ENCODE peak calls at places on chromosome 19, in four cellular contexts. R is IMR-90, B is Peyer's patch, F is adrenal gland. D is an unnamed sample.

GRCh38 chr19:44592451-44592890 is 20.9 kb upstream of the IGSF23 start:
- DNase-seq in R (no peak), B (no peak), F (peak), D (no peak)

GRCh38 chr19:49749055-49749716 is 13.9 kb downstream of the TSKS start:
- DNase-seq in R (peak), B (no peak), F (no peak), D (no peak)

GRCh38 chr19:8826371-8826770 is 5.7 kb downstream of the ZNF558 start:
- DNase-seq in R (no peak), B (no peak), F (no peak), D (no peak)

GRCh38 chr19:8148410-8149231 is 771 bp downstream of the FBN3 start:
- DNase-seq in R (no peak), B (no peak), F (no peak), D (no peak)

GRCh38 chr19:11408591-11408990 is 10.5 kb downstream of the RGL3 start:
- DNase-seq in R (no peak), B (no peak), F (no peak), D (no peak)

GRCh38 chr19:17794731-17795494 is at the start of gene B3GNT3:
- DNase-seq in R (no peak), B (no peak), F (peak), D (no peak)

GRCh38 chr19:14580623-14581237 is 2.2 kb upstream of the CLEC17A start:
- DNase-seq in R (no peak), B (no peak), F (no peak), D (no peak)

GRCh38 chr19:19866599-19867248 is 1.0 kb downstream of the ZNF253 start:
- DNase-seq in R (no peak), B (peak), F (peak), D (no peak)

GRCh38 chr19:42248270-42249148 is 6.1 kb upstream of the GSK3A start:
- DNase-seq in R (no peak), B (no peak), F (no peak), D (peak)

GRCh38 chr19:42242071-42242511 is 311 bp downstream of the GSK3A start:
- DNase-seq in R (no peak), B (no peak), F (peak), D (no peak)

GRCh38 chr19:45160870-45161714 is at the start of gene NKPD1:
- DNase-seq in R (no peak), B (no peak), F (no peak), D (no peak)

GRCh38 chr19:16520074-16520973 is 21.9 kb downstream of the CHERP start:
- DNase-seq in R (no peak), B (no peak), F (no peak), D (no peak)

GRCh38 chr19:33396701-33397535 is 23.4 kb downstream of the CEBPG start:
- DNase-seq in R (no peak), B (no peak), F (no peak), D (no peak)

GRCh38 chr19:11375143-11375948 is 880 bp downstream of the SWSAP1 start:
- DNase-seq in R (no peak), B (peak), F (peak), D (peak)

GRCh38 chr19:49064768-49065611 is at the start of gene NTF4:
- DNase-seq in R (no peak), B (no peak), F (no peak), D (peak)

GRCh38 chr19:5889288-5889971 is 14.2 kb downstream of the NDUFA11 start:
- DNase-seq in R (peak), B (no peak), F (no peak), D (no peak)

GRCh38 chr19:6059396-6059947 is 50.8 kb downstream of the RFX2 start:
- DNase-seq in R (no peak), B (no peak), F (peak), D (no peak)

DNA sequence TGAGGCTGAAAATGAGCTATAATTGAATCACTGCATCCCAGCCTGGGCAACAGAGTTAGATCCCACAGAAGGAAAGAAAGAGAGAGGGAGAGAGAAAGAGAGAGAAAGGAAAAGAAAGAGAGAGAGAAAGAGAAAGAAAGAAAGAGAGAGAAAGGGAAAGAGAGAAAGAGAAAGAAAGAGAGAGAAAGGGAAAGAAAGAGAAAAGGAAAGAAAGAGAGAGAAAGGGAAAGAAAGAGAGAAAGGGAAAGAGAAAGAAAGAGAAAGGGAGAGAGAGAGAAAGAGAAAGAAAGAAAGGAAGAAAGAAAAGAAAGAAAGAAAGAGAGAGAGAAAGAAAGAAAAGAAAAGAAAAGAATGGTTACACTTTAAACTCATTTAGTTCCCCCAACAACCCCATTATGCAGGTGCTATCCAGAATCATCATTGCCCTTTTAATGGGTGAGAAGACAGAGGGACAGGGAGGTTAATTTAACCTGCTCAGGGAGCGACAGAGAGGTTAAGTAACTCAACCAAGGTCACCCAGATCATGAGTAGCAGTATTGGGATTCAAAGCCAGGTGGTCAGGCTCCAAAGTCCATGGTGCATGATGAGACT is 10.2 kb upstream of the DPP9 start:
- DNase-seq in R (no peak), B (no peak), F (no peak), D (no peak)
- TF ChIP-seq POLR2A in R (no peak), B (no peak), F (no peak), D (no peak)

GRCh38 chr19:1336079-1336684 is 47.5 kb upstream of the NDUFS7 start:
- DNase-seq in R (no peak), B (no peak), F (no peak), D (no peak)
- H3K4me3 ChIP-seq in R (no peak), B (no peak), F (no peak), D (no peak)

DNA sequence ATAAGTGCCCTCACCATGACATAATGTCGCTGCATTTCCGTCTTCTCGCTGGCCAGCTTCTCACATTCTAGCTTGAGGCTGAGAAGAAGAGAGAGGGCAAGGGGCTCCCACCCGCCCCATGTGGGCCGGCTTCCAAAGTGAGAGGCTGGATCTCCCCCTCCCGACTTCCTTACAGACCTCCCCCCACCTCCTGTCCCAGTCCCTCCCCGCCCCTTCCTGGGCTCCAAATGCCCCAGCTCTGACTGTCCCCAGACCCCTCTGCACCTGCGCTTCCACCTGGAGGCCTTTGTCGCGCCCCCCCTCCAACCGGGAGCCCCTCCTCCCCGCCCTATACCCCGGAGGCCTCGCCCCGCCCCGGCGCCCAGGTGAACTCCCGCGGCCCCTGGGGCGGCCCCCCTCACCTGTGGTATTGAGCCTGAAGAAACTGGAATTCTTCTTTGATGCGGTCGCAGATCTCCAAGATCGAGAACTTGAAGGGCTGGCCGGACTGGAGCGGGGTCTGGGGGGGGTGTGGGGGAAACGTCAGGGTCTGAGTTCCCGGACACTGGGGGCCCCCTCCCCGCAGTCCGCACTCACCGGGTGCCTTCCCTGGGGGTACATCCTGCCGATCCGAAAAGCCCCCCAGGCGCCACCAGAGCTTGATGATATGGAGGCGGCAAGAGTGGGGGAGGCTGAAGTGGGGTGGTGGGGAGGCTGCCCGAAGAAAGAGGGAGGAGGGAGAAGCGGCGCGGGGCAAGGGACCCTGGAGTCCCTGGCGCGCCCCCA is 593 bp downstream of the TLE2 start:
- DNase-seq in R (no peak), B (no peak), F (no peak), D (no peak)
- TF ChIP-seq POLR2A in R (no peak), B (no peak), F (no peak), D (no peak)

DNA sequence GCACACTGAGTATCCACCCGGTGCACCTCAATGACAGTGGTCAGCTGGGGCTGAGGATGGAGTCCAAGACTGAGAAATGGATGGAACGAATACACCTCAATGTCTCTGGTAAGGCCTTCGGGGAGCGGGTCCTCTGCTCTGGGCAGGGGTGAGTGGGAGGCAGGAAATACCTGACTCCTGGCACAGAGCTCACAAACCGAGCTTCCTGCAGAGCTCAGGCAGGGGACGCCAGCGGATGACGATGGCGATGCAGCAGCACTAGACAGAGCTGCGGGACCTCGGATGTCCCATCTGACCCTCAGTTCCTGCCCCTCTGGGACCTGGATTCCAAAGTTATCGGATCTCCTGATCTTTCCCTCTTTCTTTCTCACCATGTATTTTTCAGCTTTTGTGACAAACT is 3.8 kb downstream of the CD22 start:
- DNase-seq in R (no peak), B (peak), F (no peak), D (no peak)
- H3K4me3 ChIP-seq in R (no peak), B (peak), F (no peak), D (no peak)

DNA sequence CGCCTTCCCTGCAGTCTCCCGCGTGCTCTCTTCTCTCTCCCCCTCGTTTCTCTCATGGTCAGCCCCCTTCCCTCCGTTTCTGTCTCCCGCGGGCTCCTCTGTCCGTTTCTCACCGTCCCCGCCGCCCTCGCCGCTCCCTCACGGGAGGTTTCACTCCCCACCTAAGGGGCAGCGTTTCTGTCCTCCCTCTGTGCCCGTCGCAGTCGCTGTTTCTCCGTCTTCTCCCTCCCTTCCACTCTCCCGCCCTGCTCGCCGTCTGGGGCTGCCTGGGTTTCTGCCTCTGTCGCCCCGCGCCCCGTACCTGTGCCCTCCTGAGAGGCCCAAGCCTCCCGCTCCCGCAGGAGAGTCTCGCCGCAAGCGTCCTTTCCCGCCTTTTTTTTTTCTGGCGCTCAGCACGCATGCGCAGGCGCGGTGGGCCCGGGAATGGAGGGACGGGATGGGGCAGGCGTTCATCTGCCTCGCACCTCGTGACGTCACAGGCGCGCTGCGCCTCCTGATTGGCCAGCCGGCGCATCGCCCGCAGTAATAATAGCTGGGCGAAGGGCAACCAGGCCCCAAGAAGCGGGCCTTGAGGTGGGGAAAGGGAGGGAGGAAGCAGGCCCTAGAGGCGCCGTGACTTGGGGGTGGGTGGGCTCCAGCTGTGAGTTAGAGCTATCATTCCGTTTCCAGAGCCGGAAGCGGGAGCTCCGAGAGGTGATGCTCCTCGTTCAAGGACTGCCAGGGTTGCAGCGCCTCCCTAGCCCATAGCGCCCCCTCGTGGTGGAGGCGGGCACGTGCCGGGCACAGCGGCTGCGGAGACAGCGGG is 15.4 kb downstream of the SSC5D start:
- DNase-seq in R (peak), B (peak), F (peak), D (peak)
- TF ChIP-seq POLR2A in R (peak), B (no peak), F (peak), D (peak)

GRCh38 chr19:40597329-40597838 is 3.8 kb upstream of the LTBP4 start:
- DNase-seq in R (no peak), B (no peak), F (no peak), D (no peak)

GRCh38 chr19:40598121-40598917 is 2.9 kb upstream of the LTBP4 start:
- DNase-seq in R (peak), B (peak), F (peak), D (peak)

GRCh38 chr19:40599331-40600085 is 1.7 kb upstream of the LTBP4 start:
- DNase-seq in R (no peak), B (no peak), F (no peak), D (peak)

GRCh38 chr19:40600086-40600917 is 867 bp upstream of the LTBP4 start:
- DNase-seq in R (no peak), B (no peak), F (no peak), D (peak)

GRCh38 chr19:40598918-40599307 is 2.3 kb upstream of the LTBP4 start:
- DNase-seq in R (no peak), B (no peak), F (no peak), D (peak)
- H3K4me3 ChIP-seq in R (no peak), B (no peak), F (no peak), D (peak)

DNA sequence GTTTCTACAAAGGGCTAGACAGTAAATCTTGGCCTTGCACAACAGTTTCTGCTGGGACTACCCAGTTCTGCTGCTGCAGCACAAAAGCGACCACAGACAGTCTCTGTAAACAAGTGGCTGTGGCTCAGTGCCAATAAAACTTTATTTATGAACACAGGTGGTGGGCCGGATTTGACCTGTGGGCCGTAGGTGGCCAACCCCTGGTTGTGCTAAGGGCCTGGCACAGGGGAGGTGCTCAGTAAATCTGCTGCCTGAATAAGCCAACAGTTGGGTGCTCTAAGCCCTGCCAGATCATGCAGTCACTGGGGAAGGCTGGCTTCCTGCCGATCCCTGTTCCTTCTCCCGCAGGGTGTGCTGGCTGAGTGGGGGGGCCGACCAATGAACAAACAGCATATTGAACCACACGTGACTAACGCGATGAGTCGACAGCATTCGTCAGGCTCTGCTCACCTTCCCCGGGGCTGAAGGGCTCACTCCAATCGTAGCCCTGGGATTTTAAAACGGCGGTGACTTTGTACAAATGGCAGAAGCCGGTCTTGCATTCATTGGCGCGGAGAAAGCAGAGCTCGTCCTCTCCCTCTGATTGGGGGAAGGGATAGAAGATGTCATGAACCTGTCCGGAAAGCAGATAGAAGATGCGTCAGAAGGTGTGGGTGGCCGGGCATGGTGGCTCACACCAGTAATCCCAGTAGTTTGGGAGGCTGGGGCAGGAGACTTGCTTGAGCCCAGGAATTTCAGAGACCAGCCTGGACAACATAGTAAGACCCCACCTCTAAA is 24.3 kb upstream of the MYDGF start:
- DNase-seq in R (peak), B (no peak), F (peak), D (no peak)
- TF ChIP-seq POLR2A in R (no peak), B (no peak), F (no peak), D (no peak)

D was measured in ovary.